ENCODE peak calls at places on chromosomes 16 and 17, in nine cellular contexts. K is body of pancreas; I is MV-4-11; D is activated CD4-positive, CD25-positive, alpha-beta regulatory T cell treated with anti-CD3 and anti-CD28 coated beads, Interleukin-2, amount 50 U/mL, for 16 hours; A is stimulated activated CD8-positive, alpha-beta memory T cell treated with anti-CD3 and anti-CD28 coated beads, Interleukin-12 subunit alpha, Interleukin-12 subunit beta, amount 100 ng/mL, for 1 hour; C is activated T-helper 1 cell treated with Interleukin-2 at 50 U/mL for 16 hours; U is IMR-90; B is progenitor cell of endocrine pancreas; O is NCI-H2081. R is an unnamed sample.

GRCh38 chr16:22912654-22913053 is 98.7 kb downstream of the HS3ST2 start:
- DNase-seq in A (no peak), C (no peak), I (no peak), B (no peak), U (no peak), K (no peak), D (no peak), O (no peak), R (no peak)

GRCh38 chr17:50863221-50863843 is 2.8 kb downstream of the TOB1 start:
- DNase-seq in O (peak), K (peak), D (no peak), U (no peak), A (no peak), B (no peak), C (no peak), I (peak), R (peak)

GRCh38 chr17:32956240-32956970 is 28.5 kb downstream of the TMEM98 start:
- DNase-seq in A (no peak), D (no peak), C (no peak), U (no peak), B (no peak), O (no peak), K (no peak), I (no peak), R (no peak)

GRCh38 chr17:40065041-40065770 is 2.4 kb downstream of the THRA start:
- DNase-seq in I (no peak), A (no peak), K (peak), D (no peak), O (no peak), U (peak), C (no peak), B (no peak), R (peak)

GRCh38 chr17:2711608-2712299 is at the start of gene CLUH:
- DNase-seq in B (peak), U (peak), C (peak), D (peak), A (peak), K (peak), O (peak), I (peak), R (peak)

GRCh38 chr17:35796942-35797341 is 1.5 kb upstream of the MMP28 start:
- DNase-seq in B (no peak), U (no peak), I (no peak), A (no peak), K (no peak), C (no peak), O (no peak), D (no peak), R (no peak)

GRCh38 chr17:40341808-40342574 is 22.5 kb downstream of the GJD3 start:
- DNase-seq in B (peak), O (peak), K (peak), D (no peak), A (no peak), C (no peak), U (peak), I (no peak), R (peak)

GRCh38 chr16:47141773-47142468 is 1.8 kb downstream of the NETO2 start:
- DNase-seq in U (peak), A (peak), C (peak), K (peak), B (peak), I (peak), D (peak), O (peak), R (peak)

GRCh38 chr17:40560592-40561293 is 4.5 kb downstream of the CCR7 start:
- DNase-seq in K (no peak), O (no peak), I (peak), C (peak), A (peak), D (peak), B (peak), U (peak), R (peak)

GRCh38 chr16:77789085-77789611 is 784 bp downstream of the VAT1L start:
- DNase-seq in D (no peak), O (no peak), C (no peak), K (no peak), I (no peak), B (no peak), U (no peak), A (no peak), R (no peak)

GRCh38 chr16:89383095-89384003 is 107.0 kb downstream of the ANKRD11 start:
- DNase-seq in D (no peak), K (peak), C (no peak), B (peak), U (peak), O (no peak), I (peak), A (no peak), R (peak)

GRCh38 chr17:31491794-31492171 is 100.3 kb downstream of the RAB11FIP4 start:
- DNase-seq in K (peak), A (no peak), U (no peak), B (no peak), O (no peak), D (no peak), C (no peak), I (no peak), R (no peak)

GRCh38 chr17:1231456-1231855 is 38.8 kb upstream of the BHLHA9 start:
- DNase-seq in B (no peak), C (no peak), U (no peak), O (no peak), I (peak), D (no peak), A (no peak), K (no peak), R (peak)

GRCh38 chr17:76544123-76544915 is 4.5 kb downstream of the PRCD start:
- DNase-seq in C (no peak), K (no peak), O (no peak), D (no peak), B (no peak), U (no peak), A (no peak), I (peak), R (no peak)

GRCh38 chr17:9294661-9295210 is 273.4 kb downstream of the NTN1 start:
- DNase-seq in U (no peak), O (no peak), A (no peak), C (no peak), D (no peak), I (peak), K (no peak), B (no peak), R (no peak)

GRCh38 chr17:61409301-61410099 is 9.9 kb downstream of the TBX2 start:
- DNase-seq in U (peak), I (peak), D (no peak), O (peak), A (no peak), K (peak), B (peak), C (no peak), R (peak)

GRCh38 chr16:25580071-25580470 is 111.7 kb upstream of the HS3ST4 start:
- DNase-seq in U (no peak), C (no peak), B (no peak), A (no peak), I (no peak), O (no peak), K (no peak), D (no peak), R (no peak)

GRCh38 chr17:350706-351435 is 1.7 kb downstream of the RPH3AL start:
- DNase-seq in B (no peak), C (no peak), D (no peak), U (no peak), K (peak), O (no peak), A (no peak), I (peak), R (peak)

GRCh38 chr16:84841787-84842300 is 22.1 kb downstream of the CRISPLD2 start:
- DNase-seq in K (peak), I (no peak), U (no peak), O (peak), B (peak), D (no peak), A (no peak), C (no peak), R (no peak)

GRCh38 chr17:30234954-30235353 is 543 bp downstream of the SLC6A4 start:
- DNase-seq in I (no peak), D (no peak), A (no peak), U (no peak), B (no peak), K (no peak), C (no peak), O (no peak), R (no peak)

GRCh38 chr17:74864866-74865395 is 5.2 kb upstream of the GRIN2C start:
- DNase-seq in B (peak), O (peak), A (peak), K (peak), I (peak), U (peak), C (peak), D (peak), R (peak)

GRCh38 chr17:3683054-3683511 is 12.9 kb downstream of the P2RX5 start:
- DNase-seq in I (peak), A (peak), O (no peak), D (no peak), B (no peak), C (peak), U (no peak), K (peak), R (peak)

GRCh38 chr17:59425085-59425901 is 93.8 kb downstream of the YPEL2 start:
- DNase-seq in U (peak), I (peak), A (no peak), K (no peak), O (no peak), B (no peak), C (no peak), D (no peak), R (peak)

GRCh38 chr17:79836952-79837887 is 2.0 kb downstream of the CBX4 start:
- DNase-seq in D (no peak), A (no peak), O (peak), I (peak), B (peak), U (peak), C (no peak), K (peak), R (peak)

GRCh38 chr17:15169676-15170075 is 95.5 kb downstream of the PMP22 start:
- DNase-seq in I (no peak), A (no peak), U (peak), O (no peak), K (no peak), C (no peak), D (no peak), B (no peak), R (no peak)

GRCh38 chr16:68478526-68479249 is 30.4 kb upstream of the SMPD3 start:
- DNase-seq in O (no peak), K (no peak), C (no peak), D (no peak), A (no peak), I (peak), U (no peak), B (no peak), R (no peak)

GRCh38 chr16:67199808-67200198 is 872 bp downstream of the ELMO3 start:
- DNase-seq in B (no peak), A (no peak), I (no peak), K (no peak), C (no peak), U (no peak), D (no peak), O (no peak), R (no peak)

GRCh38 chr17:34519286-34519685 is 60.1 kb upstream of the TMEM132E start:
- DNase-seq in D (no peak), C (no peak), U (no peak), O (no peak), I (no peak), B (no peak), A (no peak), K (no peak), R (no peak)